ENCODE peak calls at places on chromosomes 11 and 22, in five cellular contexts. G is Panc1; J is cardiac muscle cell; B is transverse colon; I is CD4-positive, CD25-positive, alpha-beta regulatory T cell. M is an unnamed sample. For H3K9me3 and H3K4me1, the result is how much of the 10 kb centered on the place peaks cover.

GRCh38 chr11:48028909-48029685 is 48.7 kb downstream of the PTPRJ start:
- DNase-seq in G (no peak), J (no peak), B (no peak), I (peak), M (no peak)

GRCh38 chr22:19086944-19087343 is 35.3 kb downstream of the DGCR2 start:
- DNase-seq in G (no peak), J (no peak), B (no peak), I (no peak), M (no peak)

GRCh38 chr11:74472030-74472429 is 4.7 kb upstream of the KCNE3 start:
- DNase-seq in G (no peak), J (no peak), B (no peak), I (no peak), M (peak)

GRCh38 chr11:7871056-7871455 is 60.0 kb downstream of the OR10A6 start:
- DNase-seq in G (no peak), J (no peak), B (no peak), I (no peak), M (no peak)

GRCh38 chr11:12693485-12694181 is 19.4 kb downstream of the TEAD1 start:
- DNase-seq in G (peak), J (no peak), B (peak), I (no peak), M (peak)

GRCh38 chr11:115391598-115391997 is 112.6 kb downstream of the CADM1 start:
- DNase-seq in G (no peak), J (peak), B (no peak), I (no peak), M (no peak)

GRCh38 chr11:66981976-66982578 is 7.0 kb downstream of the C11orf86 start:
- DNase-seq in G (peak), J (no peak), B (peak), I (no peak), M (peak)

GRCh38 chr11:7651140-7651551 is 22.2 kb downstream of the CYB5R2 start:
- DNase-seq in G (no peak), J (no peak), B (no peak), I (no peak), M (no peak)

GRCh38 chr11:130383363-130384168 is 44.8 kb downstream of the ADAMTS8 start:
- DNase-seq in G (no peak), J (peak), B (no peak), I (no peak), M (no peak)

GRCh38 chr11:75202195-75202594 is 38.4 kb upstream of the TPBGL start:
- DNase-seq in G (no peak), J (no peak), B (no peak), I (no peak), M (no peak)

GRCh38 chr11:68282141-68282860 is 10.5 kb upstream of the C11orf24 start:
- DNase-seq in G (no peak), J (no peak), B (no peak), I (peak), M (no peak)

GRCh38 chr11:61905067-61905696 is 12.2 kb downstream of the RAB3IL1 start:
- DNase-seq in G (no peak), J (no peak), B (no peak), I (no peak), M (no peak)

GRCh38 chr11:134001596-134001995 is 44.8 kb upstream of the IGSF9B start:
- DNase-seq in G (no peak), J (no peak), B (no peak), I (no peak), M (no peak)

GRCh38 chr22:19943665-19944026 is 2.0 kb upstream of the TXNRD2 start:
- DNase-seq in G (no peak), J (no peak), B (no peak), I (no peak), M (peak)

GRCh38 chr11:62546244-62546936 is at the start of gene AHNAK:
- DNase-seq in G (no peak), J (peak), B (peak), I (peak), M (peak)

GRCh38 chr11:28760676-28761390 is 652.6 kb downstream of the METTL15 start:
- DNase-seq in G (no peak), J (no peak), B (no peak), I (no peak), M (no peak)

GRCh38 chr11:116871248-116871647 is 33.8 kb upstream of the APOA1 start:
- DNase-seq in G (no peak), J (no peak), B (no peak), I (no peak), M (no peak)

GRCh38 chr22:50342651-50343540 is at the start of gene PPP6R2:
- DNase-seq in G (no peak), J (peak), B (peak), I (peak), M (peak)

GRCh38 chr22:46107089-46107664 is 43.1 kb upstream of the PPARA start:
- DNase-seq in G (no peak), J (no peak), B (peak), I (no peak), M (no peak)

GRCh38 chr22:17851754-17852153 is 77.5 kb upstream of the BID start:
- DNase-seq in G (no peak), J (peak), B (no peak), I (no peak), M (no peak)

GRCh38 chr11:1225386-1226225 is 2.7 kb downstream of the MUC5B start:
- DNase-seq in G (no peak), J (no peak), B (peak), I (no peak), M (no peak)

GRCh38 chr11:118171274-118172062 is 5.0 kb downstream of the SCN2B start:
- DNase-seq in G (peak), J (peak), B (peak), I (peak), M (peak)

DNA sequence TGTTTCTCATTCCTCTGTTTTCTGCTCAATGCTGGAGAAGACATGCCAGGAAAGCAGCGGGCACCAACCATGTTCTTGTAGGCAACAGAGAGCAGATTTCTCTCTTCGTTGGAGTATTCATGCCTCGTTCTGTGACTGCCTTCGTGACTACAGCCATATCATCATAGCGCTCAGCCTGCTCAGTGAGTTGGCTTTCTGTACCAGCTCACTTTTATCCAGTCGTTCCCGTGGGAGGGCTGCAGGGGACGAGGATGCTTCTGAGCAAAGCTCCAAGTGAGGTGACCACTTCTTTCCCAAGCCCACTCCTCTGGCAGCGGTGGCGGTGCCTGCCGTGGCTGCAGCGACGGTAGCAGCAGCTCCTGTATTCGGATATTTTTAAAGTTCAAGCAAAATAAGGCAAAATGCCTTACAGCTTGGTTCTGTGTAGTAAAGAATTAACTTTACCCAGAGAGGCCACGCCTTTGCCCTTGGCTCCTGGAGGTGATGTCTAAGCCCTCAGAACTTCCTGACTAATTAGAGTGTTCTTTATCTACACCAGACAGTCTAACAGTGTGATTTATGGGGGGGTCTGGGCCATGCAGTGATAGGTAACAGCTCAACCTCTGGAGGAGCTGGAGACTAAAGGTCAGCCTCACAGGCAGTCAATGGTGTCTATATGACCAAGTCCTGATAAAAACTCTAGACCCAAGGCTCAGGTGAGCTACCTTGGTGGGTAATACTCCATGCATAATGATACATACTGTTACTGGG is 35.3 kb downstream of the LDHAL6A start:
- DNase-seq in G (no peak), J (no peak), B (no peak), I (no peak), M (no peak)
- H3K9me3 ChIP-seq in G (under half), J (under half), B (under half), I (under half), M (under half)

GRCh38 chr22:39530136-39530535 is 2.4 kb downstream of the RPS19BP1 start:
- DNase-seq in G (no peak), J (no peak), B (no peak), I (no peak), M (no peak)

GRCh38 chr22:39530692-39531331 is 1.7 kb downstream of the RPS19BP1 start:
- DNase-seq in G (no peak), J (peak), B (no peak), I (peak), M (peak)

GRCh38 chr22:39528080-39528661 is 4.4 kb downstream of the RPS19BP1 start:
- DNase-seq in G (no peak), J (no peak), B (peak), I (no peak), M (peak)

GRCh38 chr22:39528681-39529486 is 3.7 kb downstream of the RPS19BP1 start:
- DNase-seq in G (no peak), J (peak), B (peak), I (peak), M (peak)

GRCh38 chr22:39529487-39529851 is 3.1 kb downstream of the RPS19BP1 start:
- DNase-seq in G (no peak), J (no peak), B (no peak), I (no peak), M (no peak)
- H3K4me1 ChIP-seq in G (under half), J (under half), B (half or more), I (half or more), M (under half)

DNA sequence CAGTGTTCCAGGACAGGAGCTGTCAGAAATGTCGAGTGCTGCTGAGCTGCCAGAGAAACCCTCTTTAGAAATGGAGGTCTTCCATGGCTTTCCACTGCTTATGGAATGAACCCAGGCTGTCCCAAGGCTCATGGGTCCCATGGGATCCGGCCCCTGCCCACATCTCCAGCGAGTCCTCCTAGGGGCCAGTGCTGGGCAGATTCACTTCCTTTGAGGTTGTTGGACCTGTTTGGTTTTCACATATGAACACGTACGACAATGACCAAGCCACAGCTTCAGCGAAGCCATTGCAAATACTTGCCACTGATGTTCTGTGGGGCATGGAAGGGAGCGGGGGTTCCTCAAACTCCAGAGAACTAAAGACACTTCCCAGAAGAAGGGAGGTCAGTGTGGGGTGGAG is 483.3 kb downstream of the TBC1D22A start:
- DNase-seq in G (no peak), J (no peak), B (no peak), I (no peak), M (no peak)
- H3K9me3 ChIP-seq in G (under half), J (under half), B (under half), I (under half), M (under half)

DNA sequence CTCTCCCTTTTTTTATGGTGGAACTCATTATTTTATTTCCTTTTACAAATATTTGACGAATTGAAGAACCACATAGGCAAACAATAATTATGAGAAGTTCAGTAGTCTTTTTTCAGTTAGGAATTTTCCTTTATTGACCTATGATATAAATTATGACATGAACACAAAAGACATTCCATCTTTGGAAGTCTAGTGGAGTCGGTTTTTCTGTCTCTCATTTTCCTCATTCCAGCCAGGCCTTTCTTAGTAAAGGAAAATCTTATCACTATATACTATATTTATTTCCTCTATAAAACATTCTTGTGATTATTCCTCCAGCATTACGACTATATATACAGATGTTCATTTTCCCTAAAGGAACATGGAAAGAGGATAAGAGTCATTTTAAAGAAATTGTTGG is 1046.1 kb downstream of the DLG2 start:
- DNase-seq in G (no peak), J (no peak), B (no peak), I (no peak), M (no peak)
- H3K4me1 ChIP-seq in G (under half), J (under half), B (under half), I (under half), M (under half)

GRCh38 chr22:49297871-49298721 is 529.6 kb downstream of the BRD1 start:
- DNase-seq in G (no peak), J (no peak), B (no peak), I (no peak), M (no peak)

GRCh38 chr22:49300241-49300640 is 527.4 kb downstream of the BRD1 start:
- DNase-seq in G (no peak), J (no peak), B (no peak), I (no peak), M (no peak)

GRCh38 chr22:49298834-49299750 is 528.6 kb downstream of the BRD1 start:
- DNase-seq in G (no peak), J (no peak), B (no peak), I (no peak), M (no peak)

GRCh38 chr22:49300951-49301397 is 526.7 kb downstream of the BRD1 start:
- DNase-seq in G (no peak), J (no peak), B (no peak), I (no peak), M (no peak)

GRCh38 chr22:49299821-49300231 is 527.8 kb downstream of the BRD1 start:
- DNase-seq in G (no peak), J (no peak), B (no peak), I (no peak), M (no peak)
- H3K9me3 ChIP-seq in G (under half), J (under half), B (under half), I (under half), M (under half)

GRCh38 chr11:119258983-119259382 is 52.8 kb downstream of the CBL start:
- DNase-seq in G (no peak), J (no peak), B (no peak), I (no peak), M (no peak)
- H3K4me1 ChIP-seq in G (under half), J (under half), B (under half), I (half or more), M (under half)

DNA sequence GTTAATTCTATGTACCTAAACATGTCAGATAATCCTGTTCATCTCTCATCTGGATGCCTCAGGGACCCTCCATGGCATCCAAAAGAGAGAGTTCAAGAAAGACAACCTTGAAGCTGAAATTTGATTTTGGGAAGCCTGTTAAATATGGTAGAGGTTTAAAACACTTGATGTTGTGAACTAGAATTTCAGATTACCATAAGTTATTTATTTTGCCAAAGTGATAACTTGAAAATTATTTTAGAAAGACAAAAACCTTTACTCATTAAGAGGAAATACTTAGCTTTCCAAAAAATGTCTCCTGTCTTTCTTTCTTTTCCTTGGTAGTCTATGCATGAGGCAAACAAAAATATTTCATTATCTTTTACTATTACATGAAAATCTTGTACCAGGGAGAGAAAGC is 714.0 kb downstream of the NTM start:
- DNase-seq in G (no peak), J (no peak), B (no peak), I (no peak), M (no peak)
- H3K9me3 ChIP-seq in G (under half), J (under half), B (under half), I (under half), M (half or more)

GRCh38 chr22:41936894-41937169 is 10.1 kb downstream of the CENPM start:
- DNase-seq in G (no peak), J (no peak), B (no peak), I (no peak), M (no peak)
- H3K4me1 ChIP-seq in G (under half), J (under half), B (under half), I (under half), M (under half)

GRCh38 chr11:58770166-58770565 is 38.4 kb upstream of the GLYAT start:
- DNase-seq in G (no peak), J (no peak), B (no peak), I (no peak), M (no peak)
- H3K9me3 ChIP-seq in G (under half), J (under half), B (under half), I (under half), M (under half)

DNA sequence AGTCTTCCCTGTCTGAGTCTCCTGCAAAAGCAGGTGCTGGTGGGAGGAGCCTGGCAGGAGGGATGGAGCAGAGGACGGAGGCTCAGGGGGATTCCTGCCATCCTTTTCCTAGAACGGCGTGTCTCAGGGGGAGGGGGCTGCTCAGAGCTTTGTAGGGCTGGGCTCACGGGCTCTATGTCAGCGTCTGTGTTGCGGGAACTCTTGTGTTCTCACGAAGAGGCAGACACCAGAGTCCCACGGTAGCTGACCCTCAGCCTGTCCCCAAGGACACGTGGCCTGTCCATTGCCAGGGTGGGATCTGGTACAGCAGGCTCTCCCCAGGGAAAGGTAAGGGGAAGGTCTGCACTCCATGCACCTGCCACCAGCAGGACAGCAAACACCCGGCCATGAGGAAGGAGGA is 1505.2 kb downstream of the TBC1D22A start:
- DNase-seq in G (no peak), J (no peak), B (no peak), I (no peak), M (no peak)
- H3K4me1 ChIP-seq in G (under half), J (under half), B (under half), I (under half), M (under half)